ENCODE peak calls at places on chromosomes 4 and X, in eight cellular contexts. One of them, this sample, is unnamed.

GRCh38 chrX:18582910-18583493 is 88.9 kb downstream of the RS1 start:
- DNase-seq in NCI-H2029 treated with DMSO at 0.1 percent for 48 hours: no peak
- DNase-seq in GM18507: no peak
- DNase-seq in germinal center: no peak
- DNase-seq in H9: no peak
- DNase-seq in osteocyte: no peak
- DNase-seq in stimulated activated CD4-positive, alpha-beta T cell treated with anti-CD3 and anti-CD28 coated beads, Interleukin-12 subunit alpha, Interleukin-12 subunit beta, amount 100 ng/mL, for 24 hours: no peak
- DNase-seq in NCI-H1436 treated with DMSO at 0.1 percent for 48 hours: no peak
- DNase-seq in this sample: no peak

GRCh38 chr4:8235224-8235623 is 34.3 kb upstream of the HTRA3 start:
- DNase-seq in stimulated activated CD4-positive, alpha-beta T cell treated with anti-CD3 and anti-CD28 coated beads, Interleukin-12 subunit alpha, Interleukin-12 subunit beta, amount 100 ng/mL, for 24 hours: no peak
- DNase-seq in germinal center: no peak
- DNase-seq in GM18507: no peak
- DNase-seq in H9: no peak
- DNase-seq in NCI-H2029 treated with DMSO at 0.1 percent for 48 hours: peak
- DNase-seq in osteocyte: no peak
- DNase-seq in NCI-H1436 treated with DMSO at 0.1 percent for 48 hours: no peak
- DNase-seq in this sample: no peak

GRCh38 chr4:163544407-163545038 is 50.0 kb downstream of the TMA16 start:
- DNase-seq in osteocyte: no peak
- DNase-seq in germinal center: peak
- DNase-seq in stimulated activated CD4-positive, alpha-beta T cell treated with anti-CD3 and anti-CD28 coated beads, Interleukin-12 subunit alpha, Interleukin-12 subunit beta, amount 100 ng/mL, for 24 hours: no peak
- DNase-seq in GM18507: peak
- DNase-seq in H9: peak
- DNase-seq in NCI-H1436 treated with DMSO at 0.1 percent for 48 hours: no peak
- DNase-seq in NCI-H2029 treated with DMSO at 0.1 percent for 48 hours: no peak
- DNase-seq in this sample: peak

GRCh38 chr4:109930469-109930868 is 17.8 kb downstream of the EGF start:
- DNase-seq in H9: no peak
- DNase-seq in GM18507: no peak
- DNase-seq in osteocyte: no peak
- DNase-seq in germinal center: no peak
- DNase-seq in NCI-H2029 treated with DMSO at 0.1 percent for 48 hours: no peak
- DNase-seq in NCI-H1436 treated with DMSO at 0.1 percent for 48 hours: no peak
- DNase-seq in stimulated activated CD4-positive, alpha-beta T cell treated with anti-CD3 and anti-CD28 coated beads, Interleukin-12 subunit alpha, Interleukin-12 subunit beta, amount 100 ng/mL, for 24 hours: no peak
- DNase-seq in this sample: no peak

GRCh38 chrX:44775726-44776125 is 68.1 kb upstream of the DUSP21 start:
- DNase-seq in osteocyte: peak
- DNase-seq in stimulated activated CD4-positive, alpha-beta T cell treated with anti-CD3 and anti-CD28 coated beads, Interleukin-12 subunit alpha, Interleukin-12 subunit beta, amount 100 ng/mL, for 24 hours: no peak
- DNase-seq in H9: no peak
- DNase-seq in GM18507: no peak
- DNase-seq in NCI-H1436 treated with DMSO at 0.1 percent for 48 hours: no peak
- DNase-seq in NCI-H2029 treated with DMSO at 0.1 percent for 48 hours: no peak
- DNase-seq in germinal center: no peak
- DNase-seq in this sample: no peak

GRCh38 chr4:129362685-129363274 is 266.8 kb downstream of the C4orf33 start:
- DNase-seq in NCI-H1436 treated with DMSO at 0.1 percent for 48 hours: peak
- DNase-seq in NCI-H2029 treated with DMSO at 0.1 percent for 48 hours: peak
- DNase-seq in H9: peak
- DNase-seq in GM18507: peak
- DNase-seq in stimulated activated CD4-positive, alpha-beta T cell treated with anti-CD3 and anti-CD28 coated beads, Interleukin-12 subunit alpha, Interleukin-12 subunit beta, amount 100 ng/mL, for 24 hours: peak
- DNase-seq in osteocyte: no peak
- DNase-seq in germinal center: peak
- DNase-seq in this sample: peak

GRCh38 chr4:169385356-169385755 is 114.6 kb upstream of the SH3RF1 start:
- DNase-seq in osteocyte: no peak
- DNase-seq in GM18507: no peak
- DNase-seq in stimulated activated CD4-positive, alpha-beta T cell treated with anti-CD3 and anti-CD28 coated beads, Interleukin-12 subunit alpha, Interleukin-12 subunit beta, amount 100 ng/mL, for 24 hours: no peak
- DNase-seq in NCI-H1436 treated with DMSO at 0.1 percent for 48 hours: no peak
- DNase-seq in H9: no peak
- DNase-seq in germinal center: no peak
- DNase-seq in NCI-H2029 treated with DMSO at 0.1 percent for 48 hours: no peak
- DNase-seq in this sample: no peak

GRCh38 chr4:142954415-142954814 is 108.3 kb upstream of the INPP4B start:
- DNase-seq in H9: no peak
- DNase-seq in germinal center: no peak
- DNase-seq in stimulated activated CD4-positive, alpha-beta T cell treated with anti-CD3 and anti-CD28 coated beads, Interleukin-12 subunit alpha, Interleukin-12 subunit beta, amount 100 ng/mL, for 24 hours: no peak
- DNase-seq in NCI-H2029 treated with DMSO at 0.1 percent for 48 hours: no peak
- DNase-seq in NCI-H1436 treated with DMSO at 0.1 percent for 48 hours: no peak
- DNase-seq in GM18507: no peak
- DNase-seq in osteocyte: no peak
- DNase-seq in this sample: no peak

GRCh38 chrX:36431819-36432218 is 512.3 kb downstream of the CFAP47 start:
- DNase-seq in NCI-H2029 treated with DMSO at 0.1 percent for 48 hours: no peak
- DNase-seq in H9: no peak
- DNase-seq in NCI-H1436 treated with DMSO at 0.1 percent for 48 hours: no peak
- DNase-seq in germinal center: no peak
- DNase-seq in osteocyte: no peak
- DNase-seq in GM18507: no peak
- DNase-seq in stimulated activated CD4-positive, alpha-beta T cell treated with anti-CD3 and anti-CD28 coated beads, Interleukin-12 subunit alpha, Interleukin-12 subunit beta, amount 100 ng/mL, for 24 hours: no peak
- DNase-seq in this sample: no peak

GRCh38 chr4:10622728-10623127 is 61.8 kb downstream of the CLNK start:
- DNase-seq in stimulated activated CD4-positive, alpha-beta T cell treated with anti-CD3 and anti-CD28 coated beads, Interleukin-12 subunit alpha, Interleukin-12 subunit beta, amount 100 ng/mL, for 24 hours: no peak
- DNase-seq in NCI-H2029 treated with DMSO at 0.1 percent for 48 hours: no peak
- DNase-seq in osteocyte: no peak
- DNase-seq in GM18507: no peak
- DNase-seq in NCI-H1436 treated with DMSO at 0.1 percent for 48 hours: no peak
- DNase-seq in germinal center: peak
- DNase-seq in H9: no peak
- DNase-seq in this sample: no peak

GRCh38 chrX:41921492-41922124 is 1.7 kb downstream of the CASK start:
- DNase-seq in osteocyte: no peak
- DNase-seq in germinal center: no peak
- DNase-seq in stimulated activated CD4-positive, alpha-beta T cell treated with anti-CD3 and anti-CD28 coated beads, Interleukin-12 subunit alpha, Interleukin-12 subunit beta, amount 100 ng/mL, for 24 hours: no peak
- DNase-seq in NCI-H1436 treated with DMSO at 0.1 percent for 48 hours: no peak
- DNase-seq in NCI-H2029 treated with DMSO at 0.1 percent for 48 hours: no peak
- DNase-seq in GM18507: no peak
- DNase-seq in H9: no peak
- DNase-seq in this sample: no peak

GRCh38 chr4:172709376-172709775 is 459.2 kb upstream of the GALNT7 start:
- DNase-seq in GM18507: no peak
- DNase-seq in H9: peak
- DNase-seq in osteocyte: no peak
- DNase-seq in NCI-H2029 treated with DMSO at 0.1 percent for 48 hours: no peak
- DNase-seq in germinal center: no peak
- DNase-seq in stimulated activated CD4-positive, alpha-beta T cell treated with anti-CD3 and anti-CD28 coated beads, Interleukin-12 subunit alpha, Interleukin-12 subunit beta, amount 100 ng/mL, for 24 hours: no peak
- DNase-seq in NCI-H1436 treated with DMSO at 0.1 percent for 48 hours: no peak
- DNase-seq in this sample: no peak

GRCh38 chrX:153488231-153488914 is 6.4 kb upstream of the BGN start:
- DNase-seq in GM18507: no peak
- DNase-seq in H9: no peak
- DNase-seq in osteocyte: no peak
- DNase-seq in NCI-H2029 treated with DMSO at 0.1 percent for 48 hours: no peak
- DNase-seq in NCI-H1436 treated with DMSO at 0.1 percent for 48 hours: no peak
- DNase-seq in germinal center: no peak
- DNase-seq in stimulated activated CD4-positive, alpha-beta T cell treated with anti-CD3 and anti-CD28 coated beads, Interleukin-12 subunit alpha, Interleukin-12 subunit beta, amount 100 ng/mL, for 24 hours: no peak
- DNase-seq in this sample: peak